ENCODE peak calls at places on chromosome 10, in ten cellular contexts. J is stimulated activated CD4-positive, alpha-beta T cell treated with anti-CD3 and anti-CD28 coated beads, Interleukin-1b, Interleukin-23, amount 100 ng/mL, for 1 hour; C is hepatocyte; S is body of pancreas; B is neural crest cell; R is M059J; O is A549; Q is WERI-Rb-1; H is heart right ventricle; P is CD8-positive, alpha-beta memory T cell. T is an unnamed sample.

GRCh38 chr10:60425392-60426110 is 35.9 kb upstream of the ANK3 start:
- DNase-seq in J (no peak), C (no peak), S (no peak), B (no peak), R (peak), O (peak), Q (peak), H (no peak), P (no peak), T (peak)

GRCh38 chr10:30422981-30423654 is 10.9 kb upstream of the MAP3K8 start:
- DNase-seq in J (no peak), C (peak), S (peak), B (no peak), R (peak), O (peak), Q (no peak), H (no peak), P (no peak), T (no peak)

GRCh38 chr10:34933676-34934075 is 118.6 kb upstream of the PARD3 start:
- DNase-seq in J (no peak), C (no peak), S (peak), B (no peak), R (no peak), O (no peak), Q (no peak), H (peak), P (no peak), T (no peak)

GRCh38 chr10:11782793-11783557 is 40.2 kb upstream of the PROSER2 start:
- DNase-seq in J (no peak), C (peak), S (no peak), B (peak), R (peak), O (peak), Q (no peak), H (no peak), P (peak), T (peak)

GRCh38 chr10:96491303-96491702 is 22.4 kb downstream of the TLL2 start:
- DNase-seq in J (no peak), C (no peak), S (peak), B (no peak), R (no peak), O (no peak), Q (no peak), H (no peak), P (no peak), T (no peak)

GRCh38 chr10:47331491-47331890 is 9.2 kb downstream of the GDF2 start:
- DNase-seq in J (no peak), C (no peak), S (no peak), B (no peak), R (no peak), O (no peak), Q (no peak), H (no peak), P (no peak), T (no peak)

GRCh38 chr10:17742918-17743317 is 9.1 kb upstream of the TMEM236 start:
- DNase-seq in J (peak), C (peak), S (peak), B (peak), R (peak), O (peak), Q (peak), H (peak), P (peak), T (peak)

GRCh38 chr10:12535656-12536055 is 186.3 kb downstream of the CAMK1D start:
- DNase-seq in J (no peak), C (no peak), S (no peak), B (no peak), R (no peak), O (no peak), Q (no peak), H (no peak), P (no peak), T (no peak)

GRCh38 chr10:3747984-3748383 is 37.0 kb downstream of the KLF6 start:
- DNase-seq in J (no peak), C (no peak), S (peak), B (no peak), R (no peak), O (no peak), Q (no peak), H (no peak), P (no peak), T (no peak)

GRCh38 chr10:51892965-51893658 is 193.7 kb upstream of the CSTF2T start:
- DNase-seq in J (no peak), C (no peak), S (peak), B (peak), R (peak), O (peak), Q (peak), H (no peak), P (no peak), T (peak)

GRCh38 chr10:481636-482035 is 207.8 kb downstream of the DIP2C start:
- DNase-seq in J (no peak), C (no peak), S (no peak), B (no peak), R (no peak), O (no peak), Q (no peak), H (no peak), P (no peak), T (no peak)

GRCh38 chr10:122688293-122688989 is 11.2 kb downstream of the C10orf120 start:
- DNase-seq in J (no peak), C (peak), S (peak), B (no peak), R (peak), O (peak), Q (no peak), H (peak), P (no peak), T (no peak)

GRCh38 chr10:79905322-79906314 is 43.3 kb downstream of the SFTPD start:
- DNase-seq in J (no peak), C (peak), S (peak), B (no peak), R (peak), O (no peak), Q (no peak), H (no peak), P (no peak), T (no peak)

GRCh38 chr10:71590786-71591350 is 128.7 kb downstream of the C10orf105 start:
- DNase-seq in J (no peak), C (no peak), S (no peak), B (no peak), R (no peak), O (no peak), Q (no peak), H (no peak), P (no peak), T (no peak)

GRCh38 chr10:76036410-76036940 is 605.1 kb downstream of the LRMDA start:
- DNase-seq in J (no peak), C (peak), S (peak), B (peak), R (peak), O (peak), Q (peak), H (peak), P (no peak), T (peak)

GRCh38 chr10:63466168-63466935 is 575 bp upstream of the JMJD1C start:
- DNase-seq in J (no peak), C (peak), S (peak), B (no peak), R (peak), O (peak), Q (peak), H (peak), P (no peak), T (peak)

GRCh38 chr10:102399217-102400021 is 3.9 kb downstream of the NFKB2 start:
- DNase-seq in J (peak), C (peak), S (peak), B (peak), R (peak), O (peak), Q (peak), H (peak), P (peak), T (peak)

GRCh38 chr10:92747600-92747999 is 57.8 kb downstream of the HHEX start:
- DNase-seq in J (no peak), C (no peak), S (no peak), B (no peak), R (no peak), O (no peak), Q (no peak), H (no peak), P (peak), T (no peak)

GRCh38 chr10:22321156-22321711 is 335 bp downstream of the BMI1 start:
- DNase-seq in J (no peak), C (peak), S (peak), B (peak), R (peak), O (peak), Q (peak), H (no peak), P (peak), T (peak)

GRCh38 chr10:55629792-55630490 is 731.1 kb downstream of the ZWINT start:
- DNase-seq in J (no peak), C (peak), S (peak), B (peak), R (peak), O (peak), Q (peak), H (peak), P (no peak), T (peak)

GRCh38 chr10:90890347-90890746 is 18.6 kb downstream of the RPP30 start:
- DNase-seq in J (no peak), C (no peak), S (no peak), B (no peak), R (peak), O (no peak), Q (no peak), H (no peak), P (no peak), T (no peak)

GRCh38 chr10:71835671-71836593 is 15.1 kb downstream of the PSAP start:
- DNase-seq in J (no peak), C (peak), S (peak), B (peak), R (peak), O (no peak), Q (peak), H (peak), P (peak), T (peak)

GRCh38 chr10:63204667-63205391 is 71.7 kb downstream of the NRBF2 start:
- DNase-seq in J (no peak), C (no peak), S (no peak), B (no peak), R (no peak), O (no peak), Q (no peak), H (no peak), P (no peak), T (no peak)

GRCh38 chr10:6009961-6010360 is 32.6 kb upstream of the IL15RA start:
- DNase-seq in J (no peak), C (no peak), S (no peak), B (no peak), R (no peak), O (no peak), Q (no peak), H (no peak), P (no peak), T (no peak)

GRCh38 chr10:64846706-64847105 is 1325.5 kb downstream of the REEP3 start:
- DNase-seq in J (no peak), C (no peak), S (no peak), B (no peak), R (no peak), O (no peak), Q (no peak), H (no peak), P (no peak), T (no peak)

GRCh38 chr10:90856964-90857634 is 740 bp downstream of the HTR7 start:
- DNase-seq in J (no peak), C (no peak), S (no peak), B (no peak), R (no peak), O (no peak), Q (peak), H (no peak), P (no peak), T (no peak)

GRCh38 chr10:72025832-72026231 is 61.6 kb downstream of the CHST3 start:
- DNase-seq in J (no peak), C (no peak), S (no peak), B (no peak), R (no peak), O (no peak), Q (no peak), H (no peak), P (no peak), T (no peak)